ENCODE peak calls at places on chromosomes 1 and 21, in six cellular contexts. N, H, P, S, Z and T are unnamed samples.

GRCh38 chr1:174135200-174135599 is 24.1 kb upstream of the RABGAP1L start:
- DNase-seq in Z (no peak), N (no peak), P (no peak), H (no peak), S (no peak), T (no peak)

GRCh38 chr1:200279810-200280411 is 129.9 kb downstream of the ZNF281 start:
- DNase-seq in P (no peak), H (peak; percentile 73), S (peak; percentile 72), Z (peak; percentile 79), N (no peak), T (peak; percentile 68)

GRCh38 chr1:178954291-178954690 is 71.4 kb upstream of the FAM20B start:
- DNase-seq in H (no peak), N (no peak), Z (no peak), P (no peak), S (no peak), T (no peak)

GRCh38 chr21:42592156-42592820 is 61.1 kb upstream of the PDE9A start:
- DNase-seq in P (no peak), Z (no peak), N (no peak), S (no peak), H (no peak), T (no peak)

GRCh38 chr1:117735045-117735992 is 129.5 kb downstream of the TENT5C start:
- DNase-seq in S (peak; percentile 46), H (peak; percentile 52), P (no peak), Z (peak; percentile 65), N (no peak), T (peak; percentile 56)

GRCh38 chr1:42319128-42319851 is 15.7 kb downstream of the FOXJ3 start:
- DNase-seq in P (no peak), Z (peak; percentile 52), H (no peak), S (no peak), N (no peak), T (no peak)

GRCh38 chr1:235423214-235423652 is 56.0 kb downstream of the TBCE start:
- DNase-seq in H (no peak), P (peak; percentile 61), S (no peak), Z (no peak), N (no peak), T (no peak)

GRCh38 chr1:218742478-218743260 is 397.5 kb downstream of the TGFB2 start:
- DNase-seq in N (no peak), P (no peak), Z (no peak), H (no peak), S (peak; percentile 73), T (peak; percentile 84)

GRCh38 chr1:174023438-174023837 is 1.3 kb upstream of the RC3H1 start:
- DNase-seq in H (peak; percentile 75), N (no peak), Z (peak; percentile 51), P (no peak), S (peak; percentile 74), T (peak; percentile 74)

GRCh38 chr1:198741744-198742143 is 102.9 kb downstream of the PTPRC start:
- DNase-seq in H (no peak), P (no peak), N (no peak), Z (no peak), S (no peak), T (no peak)

GRCh38 chr21:30719401-30719800 is 824 bp upstream of the KRTAP21-3 start:
- DNase-seq in S (peak; percentile 20), N (no peak), Z (no peak), H (no peak), P (no peak), T (no peak)

GRCh38 chr1:182370532-182370931 is 21.1 kb downstream of the GLUL start:
- DNase-seq in S (no peak), P (no peak), H (no peak), N (no peak), Z (no peak), T (no peak)

GRCh38 chr1:212529211-212529731 is 79.3 kb upstream of the ATF3 start:
- DNase-seq in N (no peak), Z (no peak), P (no peak), H (no peak), S (no peak), T (no peak)

GRCh38 chr1:94739521-94740061 is 80.6 kb upstream of the SLC44A3 start:
- DNase-seq in P (no peak), Z (peak; percentile 89), H (peak; percentile 30), N (no peak), S (peak; percentile 64), T (peak; percentile 81)

GRCh38 chr1:236016083-236016482 is 48.8 kb downstream of the NID1 start:
- DNase-seq in S (no peak), Z (peak; percentile 41), H (peak; percentile 30), N (peak; percentile 81), P (peak; percentile 9), T (no peak)

GRCh38 chr1:41540886-41541591 is 56.6 kb upstream of the EDN2 start:
- DNase-seq in Z (peak; percentile 19), P (no peak), S (no peak), N (no peak), H (no peak), T (peak; percentile 25)

GRCh38 chr1:115837762-115838421 is 3.0 kb downstream of the NHLH2 start:
- DNase-seq in H (peak; percentile 6), S (peak; percentile 51), P (no peak), N (no peak), Z (no peak), T (no peak)

GRCh38 chr1:231959225-231959884 is 332.8 kb downstream of the DISC1 start:
- DNase-seq in S (no peak), N (no peak), H (no peak), P (no peak), Z (no peak), T (no peak)

GRCh38 chr1:42335809-42336518 is 929 bp upstream of the FOXJ3 start:
- DNase-seq in H (peak; percentile 34), Z (peak; percentile 56), P (no peak), S (peak; percentile 94), N (peak; percentile 75), T (peak; percentile 94)

GRCh38 chr1:68624233-68624632 is 127.4 kb upstream of the DEPDC1 start:
- DNase-seq in N (no peak), Z (peak; percentile 86), S (peak; percentile 72), H (no peak), P (no peak), T (peak; percentile 74)

GRCh38 chr1:77039739-77040138 is 172.5 kb downstream of the ST6GALNAC5 start:
- DNase-seq in Z (peak; percentile 86), P (no peak), N (no peak), H (peak; percentile 19), S (peak; percentile 99), T (peak; percentile 97)

GRCh38 chr1:23101891-23102688 is 66.6 kb downstream of the LUZP1 start:
- DNase-seq in P (no peak), H (no peak), N (no peak), Z (peak; percentile 46), S (peak; percentile 58), T (peak; percentile 76)

GRCh38 chr1:185996211-185996610 is 262.0 kb downstream of the HMCN1 start:
- DNase-seq in S (peak; percentile 87), N (peak; percentile 76), H (peak; percentile 34), P (no peak), Z (peak; percentile 67), T (peak; percentile 91)

GRCh38 chr1:203682401-203683383 is 56.1 kb downstream of the ATP2B4 start:
- DNase-seq in P (peak; percentile 68), S (no peak), H (no peak), Z (peak; percentile 41), N (no peak), T (peak; percentile 37)

GRCh38 chr1:12591267-12591938 is 26.6 kb downstream of the DHRS3 start:
- DNase-seq in H (peak; percentile 23), N (peak; percentile 82), Z (peak; percentile 43), S (no peak), P (no peak), T (no peak)

GRCh38 chr1:46131727-46132528 is 501 bp downstream of the PIK3R3 start:
- DNase-seq in Z (peak; percentile 21), N (peak; percentile 60), P (peak; percentile 48), S (peak; percentile 55), H (peak; percentile 27), T (peak; percentile 41)

GRCh38 chr1:72649974-72650373 is 367.6 kb upstream of the NEGR1 start:
- DNase-seq in S (no peak), N (no peak), Z (peak; percentile 6), P (no peak), H (no peak), T (no peak)

GRCh38 chr1:21319447-21320407 is 29.5 kb upstream of the ECE1 start:
- DNase-seq in S (no peak), H (peak; percentile 89), N (no peak), P (no peak), Z (no peak), T (no peak)
- TF ChIP-seq CTCF in S (no peak), H (no peak), N (no peak), P (no peak), Z (peak; percentile 6), T (no peak)

DNA sequence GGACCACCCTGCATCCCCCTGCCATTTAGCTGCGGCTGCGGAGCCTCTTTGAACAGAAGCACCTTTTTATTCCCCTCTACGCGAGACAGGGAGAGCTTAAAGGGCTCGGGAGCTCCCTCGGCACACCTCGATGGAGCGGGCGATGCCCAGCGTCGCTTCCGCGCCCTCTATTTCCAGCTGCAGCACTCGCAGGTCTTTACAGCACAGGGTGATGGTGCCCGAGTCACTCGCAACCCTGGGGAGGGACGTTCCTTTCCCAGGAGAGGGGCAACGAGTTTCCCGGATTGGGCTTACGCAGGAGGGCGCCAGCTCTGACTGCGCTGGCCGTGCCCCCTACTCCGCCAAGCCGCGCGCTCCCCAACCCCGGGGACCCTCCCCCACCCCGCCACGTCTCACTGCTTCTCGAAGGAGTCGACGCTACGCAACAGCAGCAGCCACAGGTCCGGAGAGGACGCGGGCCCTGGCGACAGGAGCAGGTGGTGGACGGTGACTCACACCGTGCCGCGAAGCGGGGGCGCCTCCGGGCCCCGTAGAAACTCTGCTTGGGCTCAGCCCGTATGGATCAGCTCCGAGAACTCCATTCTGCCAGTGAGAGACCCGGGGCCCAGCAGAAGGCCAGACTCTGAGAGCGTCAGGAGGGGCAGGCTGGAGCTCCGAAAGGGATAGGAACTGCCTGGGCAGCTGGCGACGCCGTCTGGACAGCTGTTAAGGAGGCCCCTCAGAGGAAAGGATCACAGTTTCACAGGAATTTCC is 5.8 kb upstream of the FAM167B start:
- DNase-seq in N (peak; percentile 73), P (peak; percentile 71), S (no peak), Z (peak; percentile 58), H (peak; percentile 84), T (peak; percentile 26)
- H3K4me3 ChIP-seq in N (peak overlapping the region; percentile 61), P (peak overlapping the region; percentile 89), S (peak overlapping the region; percentile 51), Z (peak overlapping the region; percentile 69), H (peak overlapping the region; percentile 75), T (peak overlapping the region; percentile 43)

DNA sequence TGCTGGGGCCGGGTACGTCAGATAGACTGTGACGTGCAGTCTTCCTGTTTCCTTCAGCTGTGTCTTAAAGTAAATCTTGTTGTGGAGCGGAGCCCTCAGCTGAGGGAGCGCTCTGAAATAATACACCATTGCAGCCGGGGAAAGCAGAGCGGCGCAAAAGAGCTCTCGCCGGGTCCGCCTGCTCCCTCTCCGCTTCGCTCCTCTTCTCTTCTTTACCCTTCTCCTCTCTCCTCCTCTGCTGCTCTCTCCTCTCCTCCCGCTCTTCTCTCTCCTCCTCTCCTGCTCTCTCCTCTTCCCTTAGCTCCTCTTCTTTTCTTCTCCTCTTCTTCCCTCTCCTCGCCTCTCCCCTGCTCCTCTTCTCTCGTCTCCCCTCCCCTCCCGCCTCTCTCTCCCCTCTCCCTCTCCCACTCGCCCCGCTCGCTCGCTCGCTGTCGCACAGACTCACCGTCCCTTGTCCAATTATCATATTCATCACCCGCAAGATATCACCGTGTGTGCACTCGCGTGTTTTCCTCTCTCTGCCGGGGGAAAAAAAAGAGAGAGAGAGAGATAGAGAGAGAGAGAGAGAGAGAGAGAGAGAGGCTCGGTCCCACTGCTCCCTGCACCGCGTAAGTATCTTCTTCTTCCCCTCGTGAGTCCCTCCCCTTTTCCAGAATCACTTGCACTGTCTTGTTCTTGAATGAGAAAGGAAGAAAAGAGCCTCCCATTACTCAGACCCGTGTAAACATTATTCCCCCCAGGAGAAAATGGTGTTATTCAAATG is at the start of gene PROX1:
- DNase-seq in S (peak; percentile 85), N (peak; percentile 94), H (peak; percentile 89), Z (peak; percentile 92), P (no peak), T (peak; percentile 79)
- TF ChIP-seq CTCF in S (no peak), N (peak; percentile 11), H (no peak), Z (peak; percentile 6), P (no peak), T (peak; percentile 17)

GRCh38 chr1:25623007-25623406 is 6.4 kb downstream of the MAN1C1 start:
- DNase-seq in Z (no peak), S (no peak), P (no peak), N (no peak), H (no peak), T (no peak)
- H3K4me3 ChIP-seq in Z (no peak overlapping the region), S (no peak overlapping the region), P (no peak overlapping the region), N (no peak overlapping the region), H (no peak overlapping the region), T (no peak overlapping the region)